ENCODE peak calls at places on chromosomes 3 and 15, in seven cellular contexts. T is stomach, O is PC-3, J is NB4, A is foreskin fibroblast, D is IMR-90, B is body of pancreas. N is an unnamed sample.

GRCh38 chr15:69591905-69592508 is 139.4 kb downstream of the RPLP1 start:
- DNase-seq in D (no peak), B (no peak), O (peak; percentile 92), A (no peak), J (no peak), T (no peak), N (no peak)

GRCh38 chr3:57778499-57778898 is 22.4 kb downstream of the SLMAP start:
- DNase-seq in B (no peak), D (peak; percentile 13), T (no peak), O (no peak), A (peak; percentile 29), J (peak; percentile 75), N (peak; percentile 57)

GRCh38 chr3:154886437-154886836 is 193.7 kb upstream of the MME start:
- DNase-seq in T (no peak), J (no peak), A (peak; percentile 97), B (no peak), O (peak; percentile 85), D (peak; percentile 100), N (peak; percentile 95)

GRCh38 chr3:5294360-5294759 is 106.9 kb downstream of the EDEM1 start:
- DNase-seq in T (no peak), J (no peak), D (peak; percentile 48), O (peak; percentile 28), B (no peak), A (no peak), N (no peak)

GRCh38 chr3:52428151-52429005 is 16.5 kb downstream of the SEMA3G start:
- DNase-seq in J (peak; percentile 82), A (peak; percentile 90), O (peak; percentile 82), T (peak; percentile 70), B (peak; percentile 66), D (peak; percentile 83), N (peak; percentile 90)

GRCh38 chr3:36900474-36901443 is 44.1 kb downstream of the TRANK1 start:
- DNase-seq in O (no peak), B (no peak), D (no peak), A (no peak), J (no peak), T (no peak), N (no peak)

GRCh38 chr3:194727435-194728128 is 41.9 kb downstream of the FAM43A start:
- DNase-seq in D (peak; percentile 80), T (no peak), J (no peak), B (no peak), A (peak; percentile 23), O (peak; percentile 69), N (no peak)

GRCh38 chr3:189320511-189320910 is 148.7 kb downstream of the TPRG1 start:
- DNase-seq in T (no peak), J (no peak), O (no peak), D (no peak), A (no peak), B (no peak), N (no peak)

GRCh38 chr3:22315925-22316324 is 564.9 kb upstream of the ZNF385D start:
- DNase-seq in B (no peak), T (no peak), A (peak; percentile 53), D (no peak), J (no peak), O (no peak), N (no peak)

GRCh38 chr3:137852511-137852910 is 88.4 kb downstream of the SOX14 start:
- DNase-seq in A (no peak), O (no peak), B (no peak), J (no peak), D (no peak), T (no peak), N (no peak)

GRCh38 chr15:31442203-31443090 is 115.8 kb downstream of the KLF13 start:
- DNase-seq in A (peak; percentile 90), B (no peak), O (peak; percentile 2), T (peak; percentile 42), J (no peak), D (peak; percentile 95), N (peak; percentile 93)

GRCh38 chr15:35170216-35170615 is 85.1 kb upstream of the NANOGP8 start:
- DNase-seq in B (no peak), O (peak; percentile 24), A (peak; percentile 45), J (no peak), D (peak; percentile 68), T (no peak), N (peak; percentile 14)

GRCh38 chr15:38536201-38536676 is 28.4 kb downstream of the RASGRP1 start:
- DNase-seq in O (no peak), T (peak; percentile 31), A (peak; percentile 24), J (no peak), D (peak; percentile 96), B (peak; percentile 15), N (peak; percentile 91)

GRCh38 chr3:165070682-165071081 is 7.6 kb downstream of the SI start:
- DNase-seq in D (no peak), A (no peak), O (no peak), J (no peak), B (no peak), T (no peak), N (no peak)

GRCh38 chr3:187777331-187778046 is 32.2 kb upstream of the BCL6 start:
- DNase-seq in O (peak; percentile 90), D (peak; percentile 27), B (no peak), J (peak; percentile 95), T (no peak), A (peak; percentile 26), N (no peak)

GRCh38 chr3:72949016-72949415 is 47.6 kb upstream of the PPP4R2 start:
- DNase-seq in O (no peak), J (no peak), B (no peak), T (no peak), D (no peak), A (no peak), N (no peak)

GRCh38 chr3:20511863-20512262 is 325.9 kb upstream of the SGO1 start:
- DNase-seq in A (peak; percentile 82), T (no peak), B (no peak), J (peak; percentile 52), D (peak; percentile 58), O (peak; percentile 76), N (peak; percentile 61)

GRCh38 chr3:46851364-46852328 is 11.6 kb downstream of the MYL3 start:
- DNase-seq in B (no peak), O (no peak), D (no peak), A (no peak), T (peak; percentile 7), J (no peak), N (no peak)

GRCh38 chr3:111321786-111322185 is 220.2 kb upstream of the CD96 start:
- DNase-seq in O (peak; percentile 46), A (peak; percentile 29), D (no peak), B (no peak), T (no peak), J (no peak), N (no peak)

GRCh38 chr3:6994081-6994668 is 133.3 kb downstream of the GRM7 start:
- DNase-seq in O (peak; percentile 11), A (no peak), B (no peak), D (no peak), T (no peak), J (peak; percentile 9), N (peak; percentile 2)

GRCh38 chr3:41711656-41712055 is 250.2 kb downstream of the ULK4 start:
- DNase-seq in A (peak; percentile 60), B (no peak), D (peak; percentile 42), T (no peak), J (peak; percentile 64), O (no peak), N (peak; percentile 85)

DNA sequence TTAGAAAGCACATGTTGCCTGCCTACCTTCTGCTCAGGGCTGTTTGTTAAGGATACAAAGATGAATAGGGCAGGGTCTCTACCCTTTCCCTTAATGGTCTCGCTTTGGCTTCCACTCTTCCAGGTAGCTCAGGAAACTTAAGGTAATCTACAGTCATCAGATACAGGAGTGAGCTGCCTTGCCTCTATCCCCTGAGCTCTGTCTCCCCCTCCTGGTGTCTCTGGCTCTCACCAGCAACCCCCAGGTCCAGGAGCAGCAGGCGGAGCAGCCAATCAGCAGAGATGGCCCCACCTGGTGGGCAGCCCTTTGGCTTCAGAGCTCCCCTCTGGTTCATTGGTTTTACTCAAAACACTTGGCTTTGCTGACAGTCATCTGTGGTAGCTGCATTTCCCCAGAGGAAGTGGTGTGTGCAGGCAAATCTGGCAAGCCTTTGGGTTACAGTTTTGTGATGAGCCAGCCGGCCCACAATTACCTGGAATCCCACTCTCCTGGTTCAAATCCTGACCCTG is 8.5 kb upstream of the CX3CR1 start:
- DNase-seq in D (peak; percentile 68), B (peak; percentile 81), O (peak; percentile 89), A (peak; percentile 84), T (peak; percentile 85), J (peak; percentile 88), N (peak; percentile 86)
- H3K4me3 ChIP-seq in D (no peak overlapping the region), B (no peak overlapping the region), O (no peak overlapping the region), A (no peak overlapping the region), T (no peak overlapping the region), J (no peak overlapping the region), N (no peak overlapping the region)

DNA sequence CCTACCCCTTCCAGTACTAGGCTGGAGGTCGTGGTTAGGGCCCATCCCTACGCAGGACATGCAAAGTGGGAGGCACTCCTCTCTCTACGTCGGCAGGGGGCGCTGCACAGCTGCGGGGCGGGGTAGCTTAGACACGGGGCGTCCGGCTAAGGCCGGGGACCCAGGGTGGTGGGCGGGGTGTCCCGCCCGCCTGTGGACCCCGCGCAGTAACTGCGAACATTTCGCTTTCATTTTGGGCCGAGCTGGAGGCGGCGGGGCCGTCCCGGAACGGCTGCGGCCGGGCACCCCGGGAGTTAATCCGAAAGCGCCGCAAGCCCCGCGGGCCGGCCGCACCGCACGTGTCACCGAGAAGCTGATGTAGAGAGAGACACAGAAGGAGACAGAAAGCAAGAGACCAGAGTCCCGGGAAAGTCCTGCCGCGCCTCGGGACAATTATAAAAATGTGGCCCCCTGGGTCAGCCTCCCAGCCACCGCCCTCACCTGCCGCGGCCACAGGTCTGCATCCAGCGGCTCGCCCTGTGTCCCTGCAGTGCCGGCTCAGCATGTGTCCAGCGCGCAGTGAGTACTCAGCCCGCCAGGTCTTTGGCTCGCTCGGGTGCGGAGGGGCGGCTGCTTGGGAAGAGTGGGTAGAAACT is at the start of gene IL12A:
- DNase-seq in D (peak; percentile 71), J (peak; percentile 71), T (peak; percentile 85), A (peak; percentile 89), B (peak; percentile 75), O (peak; percentile 88), N (peak; percentile 73)
- TF ChIP-seq CTCF in D (peak; percentile 81), J (peak; percentile 82), T (peak; percentile 78), A (peak; percentile 94), B (peak; percentile 93), O (peak; percentile 98), N (peak; percentile 92)

DNA sequence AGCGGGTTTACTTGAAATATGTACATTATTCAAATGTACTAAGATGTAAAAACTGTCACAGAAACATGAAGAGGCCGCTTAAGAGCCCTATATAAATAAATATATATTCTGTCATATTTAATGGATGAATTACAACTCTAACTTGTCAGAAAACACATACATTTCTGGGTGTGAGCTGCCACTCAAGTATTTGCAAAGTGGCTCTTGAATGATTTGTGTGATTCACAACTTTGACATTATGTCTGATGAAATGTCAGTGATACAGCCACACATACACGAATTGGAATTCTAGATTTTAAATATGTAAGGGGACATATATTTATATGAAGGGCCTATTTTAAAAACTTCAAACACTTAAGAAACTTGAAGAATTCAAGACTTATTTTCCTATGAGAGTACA is 518.8 kb upstream of the SUCLG2 start:
- DNase-seq in A (no peak), D (no peak), B (no peak), T (no peak), J (no peak), O (no peak), N (no peak)
- H3K4me3 ChIP-seq in A (no peak overlapping the region), D (no peak overlapping the region), B (no peak overlapping the region), T (no peak overlapping the region), J (no peak overlapping the region), O (no peak overlapping the region), N (no peak overlapping the region)

DNA sequence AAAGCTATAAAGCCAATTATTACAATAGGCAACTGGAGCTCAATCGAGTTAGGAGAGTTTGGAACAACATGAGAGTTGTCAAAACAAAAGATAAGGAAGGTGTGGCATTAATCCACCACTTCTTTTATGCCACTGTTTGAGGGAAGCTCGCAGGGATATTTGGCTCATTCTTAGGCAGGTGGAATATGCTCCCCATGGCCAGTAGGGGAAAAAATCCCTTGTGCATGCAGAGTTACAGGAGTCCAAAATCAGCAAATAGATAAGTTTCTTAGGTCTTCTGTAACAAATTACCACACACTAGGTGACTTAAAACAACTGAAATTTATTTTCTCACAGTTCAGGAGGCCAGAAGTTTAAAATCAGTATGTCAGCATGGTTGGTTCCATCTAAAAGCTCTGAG is 135.4 kb upstream of the SYNPR start:
- DNase-seq in D (no peak), B (no peak), T (no peak), O (no peak), A (no peak), J (no peak), N (no peak)
- TF ChIP-seq CTCF in D (no peak), B (no peak), T (no peak), O (no peak), A (no peak), J (no peak), N (no peak)

N was measured in choroid plexus epithelial cell.